ENCODE peak calls at places on chromosome 2, in six cellular contexts. One of them, this sample, is unnamed.
A peak's percentile ranks its signal among the peaks of the same experiment; 100 is the strongest.

GRCh38 chr2:237743024-237743423 is 55.6 kb upstream of the RBM44 start:
- DNase-seq in astrocyte of the spinal cord: no peak
- DNase-seq in erythroblast: no peak
- DNase-seq in activated T-helper 1 cell treated with anti-CD3 and anti-CD28 coated beads, Interleukin-2, amount 50 U/mL, for 16 hours: no peak
- DNase-seq in NCI-H1105 treated with DMSO at 0.1 percent for 48 hours: no peak
- DNase-seq in stimulated activated CD4-positive, alpha-beta T cell treated with anti-CD3 and anti-CD28 coated beads, Interleukin-15, amount 100 ng/mL, for 1 hour: no peak
- DNase-seq in this sample: no peak

GRCh38 chr2:9463698-9464034 is 10.7 kb upstream of the IAH1 start:
- DNase-seq in astrocyte of the spinal cord: peak; percentile 36
- DNase-seq in erythroblast: no peak
- DNase-seq in activated T-helper 1 cell treated with anti-CD3 and anti-CD28 coated beads, Interleukin-2, amount 50 U/mL, for 16 hours: no peak
- DNase-seq in NCI-H1105 treated with DMSO at 0.1 percent for 48 hours: no peak
- DNase-seq in stimulated activated CD4-positive, alpha-beta T cell treated with anti-CD3 and anti-CD28 coated beads, Interleukin-15, amount 100 ng/mL, for 1 hour: no peak
- DNase-seq in this sample: no peak

GRCh38 chr2:1631292-1632005 is 112.9 kb downstream of the PXDN start:
- DNase-seq in astrocyte of the spinal cord: no peak
- DNase-seq in erythroblast: no peak
- DNase-seq in activated T-helper 1 cell treated with anti-CD3 and anti-CD28 coated beads, Interleukin-2, amount 50 U/mL, for 16 hours: no peak
- DNase-seq in NCI-H1105 treated with DMSO at 0.1 percent for 48 hours: no peak
- DNase-seq in stimulated activated CD4-positive, alpha-beta T cell treated with anti-CD3 and anti-CD28 coated beads, Interleukin-15, amount 100 ng/mL, for 1 hour: no peak
- DNase-seq in this sample: no peak

GRCh38 chr2:179050735-179051134 is 798 bp upstream of the CCDC141 start:
- DNase-seq in astrocyte of the spinal cord: no peak
- DNase-seq in erythroblast: no peak
- DNase-seq in activated T-helper 1 cell treated with anti-CD3 and anti-CD28 coated beads, Interleukin-2, amount 50 U/mL, for 16 hours: no peak
- DNase-seq in NCI-H1105 treated with DMSO at 0.1 percent for 48 hours: no peak
- DNase-seq in stimulated activated CD4-positive, alpha-beta T cell treated with anti-CD3 and anti-CD28 coated beads, Interleukin-15, amount 100 ng/mL, for 1 hour: no peak
- DNase-seq in this sample: no peak

GRCh38 chr2:224958466-224958857 is 83.8 kb downstream of the DOCK10 start:
- DNase-seq in astrocyte of the spinal cord: peak; percentile 15
- DNase-seq in erythroblast: no peak
- DNase-seq in activated T-helper 1 cell treated with anti-CD3 and anti-CD28 coated beads, Interleukin-2, amount 50 U/mL, for 16 hours: no peak
- DNase-seq in NCI-H1105 treated with DMSO at 0.1 percent for 48 hours: no peak
- DNase-seq in stimulated activated CD4-positive, alpha-beta T cell treated with anti-CD3 and anti-CD28 coated beads, Interleukin-15, amount 100 ng/mL, for 1 hour: no peak
- DNase-seq in this sample: no peak

GRCh38 chr2:70799706-70800105 is 9.3 kb upstream of the FIGLA start:
- DNase-seq in astrocyte of the spinal cord: no peak
- DNase-seq in erythroblast: no peak
- DNase-seq in activated T-helper 1 cell treated with anti-CD3 and anti-CD28 coated beads, Interleukin-2, amount 50 U/mL, for 16 hours: no peak
- DNase-seq in NCI-H1105 treated with DMSO at 0.1 percent for 48 hours: no peak
- DNase-seq in stimulated activated CD4-positive, alpha-beta T cell treated with anti-CD3 and anti-CD28 coated beads, Interleukin-15, amount 100 ng/mL, for 1 hour: no peak
- DNase-seq in this sample: no peak

GRCh38 chr2:163466583-163466982 is 269.2 kb downstream of the FIGN start:
- DNase-seq in astrocyte of the spinal cord: no peak
- DNase-seq in erythroblast: peak; percentile 13
- DNase-seq in activated T-helper 1 cell treated with anti-CD3 and anti-CD28 coated beads, Interleukin-2, amount 50 U/mL, for 16 hours: no peak
- DNase-seq in NCI-H1105 treated with DMSO at 0.1 percent for 48 hours: peak; percentile 50
- DNase-seq in stimulated activated CD4-positive, alpha-beta T cell treated with anti-CD3 and anti-CD28 coated beads, Interleukin-15, amount 100 ng/mL, for 1 hour: no peak
- DNase-seq in this sample: no peak

GRCh38 chr2:51516667-51517066 is 484.7 kb upstream of the NRXN1 start:
- DNase-seq in astrocyte of the spinal cord: no peak
- DNase-seq in erythroblast: no peak
- DNase-seq in activated T-helper 1 cell treated with anti-CD3 and anti-CD28 coated beads, Interleukin-2, amount 50 U/mL, for 16 hours: no peak
- DNase-seq in NCI-H1105 treated with DMSO at 0.1 percent for 48 hours: no peak
- DNase-seq in stimulated activated CD4-positive, alpha-beta T cell treated with anti-CD3 and anti-CD28 coated beads, Interleukin-15, amount 100 ng/mL, for 1 hour: no peak
- DNase-seq in this sample: no peak